ENCODE peak calls at places on chromosomes 16 and 17, in nine cellular contexts. One of them, this sample, is unnamed.

GRCh38 chr17:82097187-82097918 is 683 bp downstream of the FASN start:
- DNase-seq in stimulated activated naive CD8-positive, alpha-beta T cell treated with anti-CD3 and anti-CD28 coated beads, Interleukin-15, amount 100 ng/mL, for 72 hours: peak; percentile 62
- DNase-seq in GOT3: no peak
- DNase-seq in HFF-Myc: no peak
- DNase-seq in Peyer's patch: no peak
- DNase-seq in HS-27A: no peak
- DNase-seq in stimulated activated CD4-positive, alpha-beta T cell treated with anti-CD3 and anti-CD28 coated beads, Interleukin-12 subunit alpha, Interleukin-12 subunit beta, amount 100 ng/mL, for 4 hours: peak; percentile 55
- DNase-seq in AG10803: peak; percentile 63
- DNase-seq in NCI-H2029: no peak
- DNase-seq in this sample: no peak

GRCh38 chr17:76267051-76267576 is 2.0 kb downstream of the UBALD2 start:
- DNase-seq in stimulated activated naive CD8-positive, alpha-beta T cell treated with anti-CD3 and anti-CD28 coated beads, Interleukin-15, amount 100 ng/mL, for 72 hours: peak; percentile 28
- DNase-seq in GOT3: no peak
- DNase-seq in HFF-Myc: no peak
- DNase-seq in Peyer's patch: no peak
- DNase-seq in HS-27A: no peak
- DNase-seq in stimulated activated CD4-positive, alpha-beta T cell treated with anti-CD3 and anti-CD28 coated beads, Interleukin-12 subunit alpha, Interleukin-12 subunit beta, amount 100 ng/mL, for 4 hours: no peak
- DNase-seq in AG10803: no peak
- DNase-seq in NCI-H2029: no peak
- DNase-seq in this sample: no peak

GRCh38 chr16:78179666-78180065 is 80.2 kb downstream of the WWOX start:
- DNase-seq in stimulated activated naive CD8-positive, alpha-beta T cell treated with anti-CD3 and anti-CD28 coated beads, Interleukin-15, amount 100 ng/mL, for 72 hours: no peak
- DNase-seq in GOT3: no peak
- DNase-seq in HFF-Myc: no peak
- DNase-seq in Peyer's patch: no peak
- DNase-seq in HS-27A: no peak
- DNase-seq in stimulated activated CD4-positive, alpha-beta T cell treated with anti-CD3 and anti-CD28 coated beads, Interleukin-12 subunit alpha, Interleukin-12 subunit beta, amount 100 ng/mL, for 4 hours: no peak
- DNase-seq in AG10803: no peak
- DNase-seq in NCI-H2029: no peak
- DNase-seq in this sample: no peak

GRCh38 chr16:50152386-50152806 is 710 bp upstream of the TENT4B start:
- DNase-seq in stimulated activated naive CD8-positive, alpha-beta T cell treated with anti-CD3 and anti-CD28 coated beads, Interleukin-15, amount 100 ng/mL, for 72 hours: peak; percentile 89
- DNase-seq in GOT3: no peak
- DNase-seq in HFF-Myc: no peak
- DNase-seq in Peyer's patch: peak; percentile 81
- DNase-seq in HS-27A: no peak
- DNase-seq in stimulated activated CD4-positive, alpha-beta T cell treated with anti-CD3 and anti-CD28 coated beads, Interleukin-12 subunit alpha, Interleukin-12 subunit beta, amount 100 ng/mL, for 4 hours: peak; percentile 58
- DNase-seq in AG10803: peak; percentile 32
- DNase-seq in NCI-H2029: no peak
- DNase-seq in this sample: peak; percentile 53

GRCh38 chr16:4404247-4404966 is 12.0 kb downstream of the CORO7 start:
- DNase-seq in stimulated activated naive CD8-positive, alpha-beta T cell treated with anti-CD3 and anti-CD28 coated beads, Interleukin-15, amount 100 ng/mL, for 72 hours: peak; percentile 41
- DNase-seq in GOT3: no peak
- DNase-seq in HFF-Myc: no peak
- DNase-seq in Peyer's patch: peak; percentile 41
- DNase-seq in HS-27A: no peak
- DNase-seq in stimulated activated CD4-positive, alpha-beta T cell treated with anti-CD3 and anti-CD28 coated beads, Interleukin-12 subunit alpha, Interleukin-12 subunit beta, amount 100 ng/mL, for 4 hours: peak; percentile 21
- DNase-seq in AG10803: no peak
- DNase-seq in NCI-H2029: no peak
- DNase-seq in this sample: no peak

GRCh38 chr17:58587713-58588117 is 73.3 kb upstream of the MTMR4 start:
- DNase-seq in stimulated activated naive CD8-positive, alpha-beta T cell treated with anti-CD3 and anti-CD28 coated beads, Interleukin-15, amount 100 ng/mL, for 72 hours: peak; percentile 44
- DNase-seq in GOT3: no peak
- DNase-seq in HFF-Myc: no peak
- DNase-seq in Peyer's patch: peak; percentile 74
- DNase-seq in HS-27A: no peak
- DNase-seq in stimulated activated CD4-positive, alpha-beta T cell treated with anti-CD3 and anti-CD28 coated beads, Interleukin-12 subunit alpha, Interleukin-12 subunit beta, amount 100 ng/mL, for 4 hours: peak; percentile 53
- DNase-seq in AG10803: peak; percentile 29
- DNase-seq in NCI-H2029: peak; percentile 17
- DNase-seq in this sample: peak; percentile 41

GRCh38 chr16:85309656-85310587 is 197.7 kb upstream of the CIBAR2 start:
- DNase-seq in stimulated activated naive CD8-positive, alpha-beta T cell treated with anti-CD3 and anti-CD28 coated beads, Interleukin-15, amount 100 ng/mL, for 72 hours: peak; percentile 37
- DNase-seq in GOT3: no peak
- DNase-seq in HFF-Myc: no peak
- DNase-seq in Peyer's patch: peak; percentile 86
- DNase-seq in HS-27A: no peak
- DNase-seq in stimulated activated CD4-positive, alpha-beta T cell treated with anti-CD3 and anti-CD28 coated beads, Interleukin-12 subunit alpha, Interleukin-12 subunit beta, amount 100 ng/mL, for 4 hours: no peak
- DNase-seq in AG10803: no peak
- DNase-seq in NCI-H2029: peak; percentile 34
- DNase-seq in this sample: peak; percentile 77

GRCh38 chr17:73119631-73120030 is 27.1 kb upstream of the SLC39A11 start:
- DNase-seq in stimulated activated naive CD8-positive, alpha-beta T cell treated with anti-CD3 and anti-CD28 coated beads, Interleukin-15, amount 100 ng/mL, for 72 hours: no peak
- DNase-seq in GOT3: no peak
- DNase-seq in HFF-Myc: no peak
- DNase-seq in Peyer's patch: no peak
- DNase-seq in HS-27A: no peak
- DNase-seq in stimulated activated CD4-positive, alpha-beta T cell treated with anti-CD3 and anti-CD28 coated beads, Interleukin-12 subunit alpha, Interleukin-12 subunit beta, amount 100 ng/mL, for 4 hours: no peak
- DNase-seq in AG10803: no peak
- DNase-seq in NCI-H2029: no peak
- DNase-seq in this sample: no peak

GRCh38 chr16:28326881-28327610 is 34.7 kb downstream of the SBK1 start:
- DNase-seq in stimulated activated naive CD8-positive, alpha-beta T cell treated with anti-CD3 and anti-CD28 coated beads, Interleukin-15, amount 100 ng/mL, for 72 hours: peak; percentile 71
- DNase-seq in GOT3: no peak
- DNase-seq in HFF-Myc: no peak
- DNase-seq in Peyer's patch: peak; percentile 86
- DNase-seq in HS-27A: no peak
- DNase-seq in stimulated activated CD4-positive, alpha-beta T cell treated with anti-CD3 and anti-CD28 coated beads, Interleukin-12 subunit alpha, Interleukin-12 subunit beta, amount 100 ng/mL, for 4 hours: peak; percentile 66
- DNase-seq in AG10803: peak; percentile 47
- DNase-seq in NCI-H2029: no peak
- DNase-seq in this sample: no peak

GRCh38 chr17:63382136-63382535 is 64.0 kb downstream of the CYB561 start:
- DNase-seq in stimulated activated naive CD8-positive, alpha-beta T cell treated with anti-CD3 and anti-CD28 coated beads, Interleukin-15, amount 100 ng/mL, for 72 hours: no peak
- DNase-seq in GOT3: no peak
- DNase-seq in HFF-Myc: no peak
- DNase-seq in Peyer's patch: no peak
- DNase-seq in HS-27A: no peak
- DNase-seq in stimulated activated CD4-positive, alpha-beta T cell treated with anti-CD3 and anti-CD28 coated beads, Interleukin-12 subunit alpha, Interleukin-12 subunit beta, amount 100 ng/mL, for 4 hours: no peak
- DNase-seq in AG10803: no peak
- DNase-seq in NCI-H2029: no peak
- DNase-seq in this sample: no peak

This sample was measured in left lung.